ENCODE peak calls at places on chromosomes 13 and 19, in nine cellular contexts. S is fibroblast of lung, D is left ventricle myocardium inferior, Y is A549, J is breast epithelium, K is cardiac muscle cell, P is HCT116, V is tibial nerve, A is sigmoid colon. B is an unnamed sample. For H3K4me1, the result is how much of the 10 kb centered on the place peaks cover.

GRCh38 chr19:7257148-7258041 is 36.8 kb downstream of the INSR start:
- DNase-seq in D (no peak), P (peak), K (peak), V (no peak), J (no peak), S (peak), A (peak), Y (peak), B (no peak)

GRCh38 chr19:2715470-2716274 is 5.5 kb downstream of the DIRAS1 start:
- DNase-seq in Y (no peak), J (no peak), D (no peak), A (no peak), V (no peak), P (no peak), S (no peak), K (no peak), B (no peak)

GRCh38 chr19:5567360-5567970 is at the start of gene TINCR:
- DNase-seq in J (no peak), S (no peak), D (no peak), V (no peak), P (no peak), A (no peak), Y (no peak), K (no peak), B (no peak)

GRCh38 chr13:114089341-114089740 is 43.1 kb downstream of the RASA3 start:
- DNase-seq in S (no peak), V (no peak), K (no peak), J (no peak), A (peak), D (no peak), Y (no peak), P (no peak), B (peak)

GRCh38 chr19:31586282-31586681 is 237.0 kb upstream of the TSHZ3 start:
- DNase-seq in S (peak), J (no peak), Y (no peak), V (no peak), K (no peak), A (no peak), D (no peak), P (no peak), B (no peak)

GRCh38 chr19:13381827-13382632 is 124.2 kb downstream of the CACNA1A start:
- DNase-seq in Y (no peak), A (no peak), P (no peak), S (no peak), D (no peak), J (no peak), K (peak), V (no peak), B (no peak)

GRCh38 chr13:51643114-51643881 is 59.0 kb downstream of the WDFY2 start:
- DNase-seq in A (no peak), P (no peak), Y (peak), K (peak), V (no peak), J (no peak), D (no peak), S (peak), B (no peak)

GRCh38 chr13:42047561-42048322 is 706 bp upstream of the DGKH start:
- DNase-seq in J (peak), V (no peak), A (peak), K (peak), Y (peak), P (peak), D (peak), S (peak), B (peak)

GRCh38 chr13:76503756-76504155 is 382.4 kb downstream of the KCTD12 start:
- DNase-seq in V (no peak), Y (no peak), S (no peak), J (no peak), D (no peak), P (no peak), A (no peak), K (no peak), B (no peak)

GRCh38 chr13:112990783-112991182 is 21.8 kb downstream of the MCF2L start:
- DNase-seq in S (no peak), D (no peak), Y (no peak), P (no peak), A (no peak), J (peak), V (no peak), K (no peak), B (peak)

GRCh38 chr19:39093761-39094160 is 9.6 kb downstream of the ACP7 start:
- DNase-seq in P (no peak), A (no peak), S (peak), D (no peak), K (peak), Y (peak), J (no peak), V (no peak), B (no peak)

GRCh38 chr19:46191356-46191755 is 38.2 kb upstream of the IGFL1 start:
- DNase-seq in J (no peak), A (no peak), S (no peak), V (no peak), Y (no peak), K (no peak), D (no peak), P (no peak), B (no peak)

GRCh38 chr19:50912727-50913716 is 1.8 kb upstream of the KLK4 start:
- DNase-seq in K (no peak), P (no peak), A (no peak), V (no peak), Y (no peak), D (no peak), S (no peak), J (no peak), B (no peak)

GRCh38 chr19:17944301-17944700 is 11.5 kb downstream of the CCDC124 start:
- DNase-seq in P (no peak), J (no peak), K (peak), S (peak), A (peak), V (no peak), D (no peak), Y (no peak), B (no peak)

GRCh38 chr13:112133489-112134149 is 66.7 kb downstream of the SOX1 start:
- DNase-seq in Y (no peak), K (no peak), P (no peak), J (peak), A (no peak), D (no peak), S (no peak), V (no peak), B (no peak)

GRCh38 chr13:35600137-35600536 is 123.6 kb upstream of the MAB21L1 start:
- DNase-seq in P (no peak), J (no peak), D (no peak), Y (no peak), V (no peak), A (no peak), S (peak), K (no peak), B (no peak)

GRCh38 chr13:28568286-28568685 is 73.4 kb upstream of the FLT1 start:
- DNase-seq in P (no peak), V (no peak), D (peak), K (peak), A (peak), S (peak), J (peak), Y (no peak), B (no peak)

GRCh38 chr13:50353651-50354415 is 338.6 kb downstream of the KCNRG start:
- DNase-seq in V (no peak), A (no peak), S (peak), K (peak), D (no peak), P (no peak), Y (no peak), J (no peak), B (no peak)

GRCh38 chr19:45451181-45451849 is 16.5 kb upstream of the FOSB start:
- DNase-seq in S (peak), J (no peak), Y (no peak), K (peak), V (no peak), P (no peak), A (peak), D (no peak), B (peak)

GRCh38 chr13:66102864-66103263 is 1127.3 kb downstream of the PCDH9 start:
- DNase-seq in K (peak), A (no peak), J (no peak), Y (no peak), D (no peak), P (no peak), S (no peak), V (no peak), B (no peak)

GRCh38 chr13:27276188-27276587 is 5.6 kb downstream of the RASL11A start:
- DNase-seq in J (no peak), V (no peak), K (peak), A (no peak), P (no peak), S (no peak), Y (no peak), D (no peak), B (no peak)

GRCh38 chr19:46713781-46714522 is 3.0 kb downstream of the PRKD2 start:
- DNase-seq in D (peak), S (peak), A (peak), K (peak), P (peak), Y (peak), J (peak), V (peak), B (peak)

GRCh38 chr13:22926176-22927007 is 254.4 kb upstream of the SGCG start:
- DNase-seq in K (peak), S (peak), J (peak), A (peak), D (peak), P (no peak), Y (no peak), V (peak), B (peak)

GRCh38 chr13:110680852-110681251 is 25.1 kb downstream of the CARS2 start:
- DNase-seq in K (no peak), P (peak), S (no peak), D (no peak), V (no peak), J (no peak), Y (peak), A (no peak), B (no peak)

GRCh38 chr13:67192751-67193150 is 37.4 kb downstream of the PCDH9 start:
- DNase-seq in V (no peak), K (no peak), Y (no peak), A (no peak), D (no peak), S (no peak), P (no peak), J (no peak), B (no peak)

GRCh38 chr13:102317593-102317992 is 84.3 kb downstream of the FGF14 start:
- DNase-seq in P (no peak), K (peak), V (peak), Y (no peak), D (peak), S (peak), J (no peak), A (peak), B (peak)

GRCh38 chr13:107329991-107330390 is 762.1 kb upstream of the ARGLU1 start:
- DNase-seq in K (peak), P (no peak), S (peak), A (no peak), Y (no peak), D (no peak), J (no peak), V (no peak), B (no peak)

GRCh38 chr13:94020833-94021232 is 458.6 kb downstream of the DCT start:
- DNase-seq in Y (no peak), K (no peak), A (no peak), V (no peak), J (no peak), D (no peak), P (no peak), S (peak), B (no peak)

GRCh38 chr13:48334534-48335127 is 31.1 kb downstream of the RB1 start:
- DNase-seq in A (no peak), Y (peak), P (peak), V (no peak), K (peak), S (peak), J (no peak), D (no peak), B (no peak)

GRCh38 chr13:111384441-111385181 is 64.2 kb downstream of the TEX29 start:
- DNase-seq in K (no peak), S (no peak), J (no peak), Y (no peak), A (no peak), D (no peak), V (no peak), P (no peak), B (no peak)

GRCh38 chr19:47765522-47766358 is 12.8 kb upstream of the SELENOW start:
- DNase-seq in P (no peak), K (peak), S (peak), V (no peak), J (peak), A (peak), Y (peak), D (peak), B (peak)

GRCh38 chr13:91347212-91347995 is at the start of gene MIR17HG:
- DNase-seq in D (peak), P (peak), A (peak), V (peak), S (peak), K (peak), J (peak), Y (peak), B (peak)

GRCh38 chr13:34349091-34349722 is 531.3 kb downstream of the RFC3 start:
- DNase-seq in J (peak), P (no peak), K (peak), A (peak), Y (peak), D (peak), V (peak), S (peak), B (no peak)

GRCh38 chr13:27065582-27065981 is 106.0 kb downstream of the USP12 start:
- DNase-seq in S (no peak), Y (no peak), A (no peak), V (no peak), J (no peak), P (no peak), D (no peak), K (no peak), B (no peak)

GRCh38 chr19:48837081-48837524 is 812 bp upstream of the HSD17B14 start:
- DNase-seq in K (peak), V (peak), A (peak), Y (peak), J (peak), P (peak), D (peak), S (peak), B (peak)

GRCh38 chr19:48833977-48834376 is 2.3 kb downstream of the HSD17B14 start:
- DNase-seq in K (no peak), S (no peak), P (no peak), D (no peak), V (no peak), Y (no peak), J (no peak), A (no peak), B (no peak)

GRCh38 chr19:48835734-48836088 is 580 bp downstream of the HSD17B14 start:
- DNase-seq in V (peak), Y (peak), P (peak), D (peak), A (peak), K (peak), J (peak), S (peak), B (peak)

GRCh38 chr19:48837586-48838191 is 1.4 kb upstream of the HSD17B14 start:
- DNase-seq in Y (no peak), P (no peak), D (no peak), A (peak), S (no peak), K (no peak), V (no peak), J (no peak), B (no peak)

GRCh38 chr19:48836089-48837017 is at the start of gene HSD17B14:
- DNase-seq in D (no peak), K (peak), P (no peak), J (no peak), S (peak), Y (peak), V (no peak), A (peak), B (no peak)
- TF ChIP-seq CTCF in D (peak), K (no peak), P (no peak), J (no peak), S (no peak), Y (peak), V (no peak), A (peak), B (peak)

GRCh38 chr13:33276581-33276980 is 9.0 kb downstream of the STARD13 start:
- DNase-seq in J (no peak), D (no peak), Y (no peak), K (peak), V (no peak), P (no peak), S (peak), A (no peak), B (no peak)
- H3K4me1 ChIP-seq in J (under half), D (half or more), Y (half or more), K (under half), V (half or more), P (under half), S (under half), A (half or more), B (under half)

GRCh38 chr19:58346961-58347929 is 6.0 kb downstream of the A1BG start:
- DNase-seq in V (peak), A (peak), J (peak), S (peak), Y (peak), K (peak), P (no peak), D (peak), B (peak)
- H3K4me3 ChIP-seq in V (peak), A (peak), J (peak), S (peak), Y (peak), K (peak), P (no peak), D (peak), B (peak)

GRCh38 chr19:33997690-33998089 is 174.6 kb upstream of the LSM14A start:
- DNase-seq in K (no peak), A (no peak), P (no peak), Y (no peak), S (no peak), D (no peak), V (no peak), J (no peak), B (no peak)
- TF ChIP-seq CTCF in K (peak), A (peak), P (peak), Y (peak), S (no peak), D (peak), V (peak), J (no peak), B (no peak)

B was measured in mucosa of descending colon.